ENCODE peak calls at places on chromosomes 16 and 17, in five cellular contexts. T is fibroblast of the conjunctiva; G is kidney tubule cell; O is stimulated activated CD4-positive, alpha-beta T cell treated with anti-CD3 and anti-CD28 coated beads, Interleukin-2, amount 100 ng/mL, for 24 hours; H is hippocampal formation. B is an unnamed sample.

GRCh38 chr17:3049705-3050295 is 13.6 kb downstream of the OR1D5 start:
- DNase-seq in T (no peak), G (peak; percentile 64), O (no peak), H (no peak), B (no peak)

GRCh38 chr16:75742424-75743047 is 16.2 kb upstream of the CPHXL start:
- DNase-seq in T (no peak), G (no peak), O (no peak), H (no peak), B (no peak)

GRCh38 chr17:66531826-66532439 is 229.5 kb downstream of the PRKCA start:
- DNase-seq in T (no peak), G (no peak), O (no peak), H (no peak), B (no peak)

GRCh38 chr17:39800540-39800939 is 62.8 kb downstream of the GRB7 start:
- DNase-seq in T (no peak), G (peak; percentile 35), O (peak; percentile 50), H (no peak), B (no peak)

GRCh38 chr16:70438325-70438982 is 446 bp downstream of the ST3GAL2 start:
- DNase-seq in T (no peak), G (no peak), O (no peak), H (no peak), B (no peak)

GRCh38 chr16:48535831-48536599 is 74.0 kb downstream of the N4BP1 start:
- DNase-seq in T (peak; percentile 72), G (no peak), O (no peak), H (peak; percentile 38), B (peak; percentile 61)

GRCh38 chr16:67555795-67556212 is 6.5 kb upstream of the CTCF start:
- DNase-seq in T (no peak), G (peak; percentile 80), O (no peak), H (no peak), B (no peak)

GRCh38 chr16:1770328-1771071 is 843 bp downstream of the NME3 start:
- DNase-seq in T (peak; percentile 23), G (peak; percentile 76), O (peak; percentile 69), H (no peak), B (peak; percentile 70)

GRCh38 chr16:26316683-26317464 is 625.1 kb downstream of the HS3ST4 start:
- DNase-seq in T (no peak), G (no peak), O (peak; percentile 1), H (no peak), B (no peak)

GRCh38 chr17:57313276-57313835 is 57.0 kb downstream of the MSI2 start:
- DNase-seq in T (no peak), G (no peak), O (no peak), H (no peak), B (no peak)

GRCh38 chr17:67260051-67260987 is 15.3 kb upstream of the HELZ start:
- DNase-seq in T (peak; percentile 76), G (no peak), O (no peak), H (no peak), B (no peak)

GRCh38 chr17:27502526-27503324 is 46.5 kb downstream of the KSR1 start:
- DNase-seq in T (no peak), G (peak; percentile 92), O (no peak), H (no peak), B (no peak)

GRCh38 chr16:12486386-12486785 is 317.3 kb downstream of the CPPED1 start:
- DNase-seq in T (no peak), G (no peak), O (no peak), H (no peak), B (no peak)

GRCh38 chr16:18804540-18804939 is 3.2 kb upstream of the ARL6IP1 start:
- DNase-seq in T (no peak), G (no peak), O (no peak), H (no peak), B (no peak)

GRCh38 chr17:82065193-82065637 is 389 bp downstream of the DUS1L start:
- DNase-seq in T (no peak), G (no peak), O (no peak), H (no peak), B (no peak)

GRCh38 chr16:85514601-85515318 is 98.4 kb upstream of the GSE1 start:
- DNase-seq in T (peak; percentile 93), G (peak; percentile 83), O (no peak), H (peak; percentile 36), B (peak; percentile 83)

GRCh38 chr16:1413684-1414531 is 596 bp downstream of the UNKL start:
- DNase-seq in T (no peak), G (peak; percentile 56), O (peak; percentile 70), H (peak; percentile 6), B (no peak)

GRCh38 chr16:55666012-55666411 is 10.2 kb downstream of the SLC6A2 start:
- DNase-seq in T (no peak), G (no peak), O (no peak), H (no peak), B (no peak)

GRCh38 chr17:35373984-35374765 is 754 bp upstream of the SLFN11 start:
- DNase-seq in T (peak; percentile 27), G (peak; percentile 40), O (peak; percentile 60), H (peak; percentile 8), B (peak; percentile 70)

GRCh38 chr17:64778102-64778366 is 115.9 kb upstream of the SMURF2 start:
- DNase-seq in T (no peak), G (no peak), O (no peak), H (no peak), B (no peak)

GRCh38 chr17:83152745-83153611 is 73.6 kb downstream of the METRNL start:
- DNase-seq in T (no peak), G (no peak), O (no peak), H (no peak), B (peak; percentile 75)

GRCh38 chr17:72407336-72408121 is 286.7 kb downstream of the SOX9 start:
- DNase-seq in T (peak; percentile 91), G (peak; percentile 99), O (no peak), H (peak; percentile 27), B (no peak)

GRCh38 chr16:62249069-62249468 is 212.8 kb upstream of the CDH8 start:
- DNase-seq in T (no peak), G (no peak), O (no peak), H (no peak), B (no peak)

GRCh38 chr16:88521674-88522073 is 48.5 kb upstream of the ZC3H18 start:
- DNase-seq in T (no peak), G (no peak), O (no peak), H (no peak), B (no peak)

GRCh38 chr16:324451-325334 is 27.8 kb downstream of the AXIN1 start:
- DNase-seq in T (no peak), G (peak; percentile 8), O (peak; percentile 63), H (no peak), B (no peak)

GRCh38 chr16:65336169-65336568 is 214.3 kb upstream of the CDH11 start:
- DNase-seq in T (no peak), G (peak; percentile 12), O (no peak), H (no peak), B (no peak)

GRCh38 chr16:2974319-2975056 is 5.3 kb downstream of the PAQR4 start:
- DNase-seq in T (no peak), G (no peak), O (no peak), H (no peak), B (no peak)

GRCh38 chr16:88009566-88010342 is 58.5 kb downstream of the BANP start:
- DNase-seq in T (no peak), G (no peak), O (no peak), H (no peak), B (no peak)

GRCh38 chr16:77877712-77878111 is 89.3 kb downstream of the VAT1L start:
- DNase-seq in T (no peak), G (peak; percentile 81), O (no peak), H (no peak), B (no peak)

GRCh38 chr16:9256196-9256595 is 164.8 kb downstream of the HAPSTR1 start:
- DNase-seq in T (no peak), G (peak; percentile 21), O (peak; percentile 62), H (no peak), B (no peak)

GRCh38 chr16:62157544-62157943 is 121.3 kb upstream of the CDH8 start:
- DNase-seq in T (no peak), G (no peak), O (no peak), H (no peak), B (no peak)

GRCh38 chr16:86016201-86016965 is 117.4 kb downstream of the IRF8 start:
- DNase-seq in T (peak; percentile 47), G (peak; percentile 63), O (peak; percentile 44), H (peak; percentile 27), B (no peak)

GRCh38 chr17:75693500-75694481 is 26.7 kb downstream of the SAP30BP start:
- DNase-seq in T (no peak), G (peak; percentile 90), O (no peak), H (peak; percentile 89), B (no peak)

GRCh38 chr17:82655523-82655922 is 7.3 kb upstream of the WDR45B start:
- DNase-seq in T (no peak), G (no peak), O (no peak), H (no peak), B (no peak)

B was measured in right atrium auricular region.